ENCODE peak calls at places on chromosome 7, in ten cellular contexts. C, Q, H, V, I, Y, G, P, Z and B are unnamed samples.

GRCh38 chr7:29342761-29343160 is 148.2 kb downstream of the CHN2 start:
- DNase-seq in C (no peak), Q (no peak), H (no peak), V (no peak), I (no peak), Y (no peak), G (no peak), P (no peak), Z (no peak), B (no peak)

GRCh38 chr7:26153246-26153822 is 1.3 kb downstream of the NFE2L3 start:
- DNase-seq in C (no peak), Q (peak; percentile 21), H (peak; percentile 25), V (no peak), I (no peak), Y (no peak), G (peak; percentile 24), P (no peak), Z (no peak), B (no peak)

GRCh38 chr7:153188161-153188560 is 428.6 kb downstream of the ACTR3B start:
- DNase-seq in C (no peak), Q (no peak), H (no peak), V (no peak), I (no peak), Y (no peak), G (no peak), P (no peak), Z (no peak), B (no peak)

GRCh38 chr7:142942746-142943145 is 3.5 kb downstream of the LLCFC1 start:
- DNase-seq in C (no peak), Q (no peak), H (no peak), V (no peak), I (no peak), Y (no peak), G (no peak), P (no peak), Z (no peak), B (no peak)

GRCh38 chr7:100604976-100605911 is 3.1 kb downstream of the PCOLCE start:
- DNase-seq in C (no peak), Q (no peak), H (no peak), V (no peak), I (no peak), Y (peak; percentile 56), G (no peak), P (peak; percentile 87), Z (peak; percentile 75), B (no peak)

GRCh38 chr7:146115665-146116451 is 743 bp upstream of the CNTNAP2 start:
- DNase-seq in C (peak; percentile 0), Q (peak; percentile 14), H (peak; percentile 4), V (no peak), I (no peak), Y (peak; percentile 35), G (peak; percentile 67), P (peak; percentile 84), Z (peak; percentile 52), B (peak; percentile 86)

GRCh38 chr7:1136841-1137516 is 23.0 kb downstream of the ZFAND2A start:
- DNase-seq in C (no peak), Q (peak; percentile 32), H (no peak), V (no peak), I (no peak), Y (no peak), G (no peak), P (peak; percentile 37), Z (no peak), B (peak; percentile 39)

GRCh38 chr7:115683093-115683492 is 347.5 kb downstream of the TFEC start:
- DNase-seq in C (no peak), Q (no peak), H (no peak), V (no peak), I (no peak), Y (no peak), G (no peak), P (no peak), Z (no peak), B (no peak)

GRCh38 chr7:81173766-81174281 is 255.0 kb upstream of the SEMA3C start:
- DNase-seq in C (no peak), Q (no peak), H (no peak), V (peak; percentile 53), I (no peak), Y (peak; percentile 20), G (peak; percentile 86), P (no peak), Z (no peak), B (no peak)

GRCh38 chr7:68121655-68122054 is 1125.0 kb downstream of the TYW1 start:
- DNase-seq in C (no peak), Q (no peak), H (no peak), V (no peak), I (no peak), Y (no peak), G (no peak), P (no peak), Z (no peak), B (no peak)

GRCh38 chr7:657565-658119 is 68.9 kb upstream of the DNAAF5 start:
- DNase-seq in C (no peak), Q (no peak), H (no peak), V (no peak), I (no peak), Y (no peak), G (peak; percentile 40), P (peak; percentile 25), Z (no peak), B (no peak)

GRCh38 chr7:159227433-159227832 is 82.8 kb upstream of the VIPR2 start:
- DNase-seq in C (no peak), Q (no peak), H (no peak), V (no peak), I (no peak), Y (no peak), G (no peak), P (no peak), Z (no peak), B (no peak)

GRCh38 chr7:15822123-15822495 is 135.6 kb upstream of the MEOX2 start:
- DNase-seq in C (no peak), Q (no peak), H (no peak), V (no peak), I (no peak), Y (no peak), G (no peak), P (no peak), Z (no peak), B (no peak)

GRCh38 chr7:3910041-3910440 is 609.0 kb downstream of the SDK1 start:
- DNase-seq in C (no peak), Q (no peak), H (no peak), V (no peak), I (no peak), Y (no peak), G (no peak), P (no peak), Z (no peak), B (no peak)

GRCh38 chr7:43869898-43870240 is 552 bp upstream of the MRPS24 start:
- DNase-seq in C (peak; percentile 69), Q (no peak), H (no peak), V (peak; percentile 86), I (no peak), Y (peak; percentile 43), G (peak; percentile 93), P (no peak), Z (no peak), B (no peak)

GRCh38 chr7:20267482-20267881 is 50.3 kb upstream of the MACC1 start:
- DNase-seq in C (no peak), Q (no peak), H (peak; percentile 44), V (no peak), I (no peak), Y (no peak), G (no peak), P (peak; percentile 46), Z (no peak), B (no peak)

GRCh38 chr7:82404094-82404493 is 39.5 kb downstream of the CACNA2D1 start:
- DNase-seq in C (no peak), Q (no peak), H (no peak), V (no peak), I (no peak), Y (no peak), G (no peak), P (peak; percentile 15), Z (no peak), B (no peak)

GRCh38 chr7:131819891-131820290 is 263.5 kb upstream of the PODXL start:
- DNase-seq in C (no peak), Q (no peak), H (no peak), V (no peak), I (no peak), Y (no peak), G (no peak), P (no peak), Z (no peak), B (no peak)

GRCh38 chr7:278081-278480 is 11.9 kb upstream of the FOXL3 start:
- DNase-seq in C (no peak), Q (no peak), H (no peak), V (no peak), I (no peak), Y (no peak), G (no peak), P (peak; percentile 30), Z (no peak), B (peak; percentile 18)

GRCh38 chr7:90345548-90346319 is 782 bp upstream of the GTPBP10 start:
- DNase-seq in C (no peak), Q (no peak), H (peak; percentile 9), V (no peak), I (no peak), Y (peak; percentile 18), G (peak; percentile 55), P (no peak), Z (no peak), B (no peak)
- TF ChIP-seq CTCF in C (no peak), Q (no peak), H (no peak), V (no peak), I (no peak), Y (no peak), G (no peak), P (no peak), Z (no peak), B (no peak)

GRCh38 chr7:127578036-127578684 is 7.2 kb downstream of the GCC1 start:
- DNase-seq in C (no peak), Q (no peak), H (no peak), V (peak; percentile 18), I (no peak), Y (no peak), G (peak; percentile 56), P (no peak), Z (no peak), B (no peak)
- TF ChIP-seq CTCF in C (peak; percentile 22), Q (peak; percentile 59), H (no peak), V (peak; percentile 47), I (no peak), Y (no peak), G (peak; percentile 28), P (no peak), Z (no peak), B (peak; percentile 37)

DNA sequence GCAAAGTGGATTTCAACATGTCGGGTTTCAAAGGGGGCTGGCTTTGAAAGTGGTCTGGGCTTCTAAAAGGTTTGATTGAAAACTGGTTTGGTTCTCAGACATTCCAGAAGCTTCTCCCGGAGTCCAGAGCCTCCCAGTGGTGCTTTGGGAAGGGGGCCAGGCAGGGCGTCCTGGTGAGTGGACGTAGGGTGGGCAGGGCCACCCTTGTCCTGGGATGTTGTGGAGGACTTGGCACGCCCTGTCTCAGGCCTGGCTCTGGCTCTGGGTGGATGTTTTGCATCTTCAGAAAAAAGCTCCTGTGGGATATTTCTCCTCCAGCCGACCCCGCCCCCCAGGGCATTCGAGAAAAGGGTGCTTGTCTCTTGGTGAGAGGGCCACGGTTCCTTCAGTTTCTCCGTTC is 31.2 kb downstream of the GRIFIN start:
- DNase-seq in C (no peak), Q (no peak), H (no peak), V (no peak), I (no peak), Y (no peak), G (no peak), P (no peak), Z (no peak), B (no peak)
- TF ChIP-seq CTCF in C (no peak), Q (no peak), H (no peak), V (no peak), I (no peak), Y (no peak), G (no peak), P (no peak), Z (no peak), B (peak; percentile 11)

GRCh38 chr7:74657692-74658170 is at the start of gene GTF2I:
- DNase-seq in C (no peak), Q (peak; percentile 69), H (no peak), V (no peak), I (no peak), Y (no peak), G (no peak), P (no peak), Z (no peak), B (peak; percentile 83)
- TF ChIP-seq CTCF in C (no peak), Q (no peak), H (no peak), V (no peak), I (no peak), Y (no peak), G (no peak), P (no peak), Z (no peak), B (peak; percentile 15)